ENCODE peak calls at places on chromosomes 2 and 18, in nine cellular contexts. One of them, this sample, is unnamed.

GRCh38 chr2:96142217-96143113 is 2.8 kb downstream of the DUSP2 start:
- DNase-seq in GM18507: no peak
- DNase-seq in astrocyte of the cerebellum: no peak
- DNase-seq in stimulated activated CD8-positive, alpha-beta memory T cell treated with anti-CD3 and anti-CD28 coated beads, Interleukin-4, amount 100 ng/mL, for 1 hour: peak; percentile 42
- DNase-seq in iris pigment epithelial cell: no peak
- DNase-seq in stimulated activated naive B cell treated with anti-CD40 and anti-IgM and Interleukin-4, amounts not matched to agents 10 μg/mL and 1 μg/mL and 100 μg/mL, for 72 hours: no peak
- DNase-seq in non-pigmented ciliary epithelial cell: no peak
- DNase-seq in AG09309: no peak
- DNase-seq in DMS153: no peak
- DNase-seq in this sample: no peak

GRCh38 chr18:63774511-63774910 is 707 bp upstream of the SERPINB7 start:
- DNase-seq in GM18507: no peak
- DNase-seq in astrocyte of the cerebellum: no peak
- DNase-seq in stimulated activated CD8-positive, alpha-beta memory T cell treated with anti-CD3 and anti-CD28 coated beads, Interleukin-4, amount 100 ng/mL, for 1 hour: no peak
- DNase-seq in iris pigment epithelial cell: no peak
- DNase-seq in stimulated activated naive B cell treated with anti-CD40 and anti-IgM and Interleukin-4, amounts not matched to agents 10 μg/mL and 1 μg/mL and 100 μg/mL, for 72 hours: no peak
- DNase-seq in non-pigmented ciliary epithelial cell: no peak
- DNase-seq in AG09309: no peak
- DNase-seq in DMS153: no peak
- DNase-seq in this sample: no peak

GRCh38 chr18:79129120-79129519 is 59.9 kb downstream of the ATP9B start:
- DNase-seq in GM18507: no peak
- DNase-seq in astrocyte of the cerebellum: no peak
- DNase-seq in stimulated activated CD8-positive, alpha-beta memory T cell treated with anti-CD3 and anti-CD28 coated beads, Interleukin-4, amount 100 ng/mL, for 1 hour: no peak
- DNase-seq in iris pigment epithelial cell: no peak
- DNase-seq in stimulated activated naive B cell treated with anti-CD40 and anti-IgM and Interleukin-4, amounts not matched to agents 10 μg/mL and 1 μg/mL and 100 μg/mL, for 72 hours: no peak
- DNase-seq in non-pigmented ciliary epithelial cell: no peak
- DNase-seq in AG09309: no peak
- DNase-seq in DMS153: no peak
- DNase-seq in this sample: no peak

GRCh38 chr2:216486708-216487107 is 11.9 kb upstream of the RPL37A start:
- DNase-seq in GM18507: no peak
- DNase-seq in astrocyte of the cerebellum: no peak
- DNase-seq in stimulated activated CD8-positive, alpha-beta memory T cell treated with anti-CD3 and anti-CD28 coated beads, Interleukin-4, amount 100 ng/mL, for 1 hour: no peak
- DNase-seq in iris pigment epithelial cell: peak; percentile 23
- DNase-seq in stimulated activated naive B cell treated with anti-CD40 and anti-IgM and Interleukin-4, amounts not matched to agents 10 μg/mL and 1 μg/mL and 100 μg/mL, for 72 hours: no peak
- DNase-seq in non-pigmented ciliary epithelial cell: no peak
- DNase-seq in AG09309: no peak
- DNase-seq in DMS153: no peak
- DNase-seq in this sample: no peak

GRCh38 chr2:165114345-165114943 is 89.4 kb downstream of the SCN3A start:
- DNase-seq in GM18507: no peak
- DNase-seq in astrocyte of the cerebellum: peak; percentile 34
- DNase-seq in stimulated activated CD8-positive, alpha-beta memory T cell treated with anti-CD3 and anti-CD28 coated beads, Interleukin-4, amount 100 ng/mL, for 1 hour: no peak
- DNase-seq in iris pigment epithelial cell: peak; percentile 59
- DNase-seq in stimulated activated naive B cell treated with anti-CD40 and anti-IgM and Interleukin-4, amounts not matched to agents 10 μg/mL and 1 μg/mL and 100 μg/mL, for 72 hours: no peak
- DNase-seq in non-pigmented ciliary epithelial cell: peak; percentile 38
- DNase-seq in AG09309: no peak
- DNase-seq in DMS153: no peak
- DNase-seq in this sample: no peak

GRCh38 chr2:129469389-129469788 is 510.1 kb upstream of the RAB6C start:
- DNase-seq in GM18507: no peak
- DNase-seq in astrocyte of the cerebellum: no peak
- DNase-seq in stimulated activated CD8-positive, alpha-beta memory T cell treated with anti-CD3 and anti-CD28 coated beads, Interleukin-4, amount 100 ng/mL, for 1 hour: no peak
- DNase-seq in iris pigment epithelial cell: no peak
- DNase-seq in stimulated activated naive B cell treated with anti-CD40 and anti-IgM and Interleukin-4, amounts not matched to agents 10 μg/mL and 1 μg/mL and 100 μg/mL, for 72 hours: no peak
- DNase-seq in non-pigmented ciliary epithelial cell: no peak
- DNase-seq in AG09309: no peak
- DNase-seq in DMS153: no peak
- DNase-seq in this sample: no peak

GRCh38 chr2:75833386-75833785 is 122.7 kb upstream of the GCFC2 start:
- DNase-seq in GM18507: no peak
- DNase-seq in astrocyte of the cerebellum: peak; percentile 24
- DNase-seq in stimulated activated CD8-positive, alpha-beta memory T cell treated with anti-CD3 and anti-CD28 coated beads, Interleukin-4, amount 100 ng/mL, for 1 hour: no peak
- DNase-seq in iris pigment epithelial cell: no peak
- DNase-seq in stimulated activated naive B cell treated with anti-CD40 and anti-IgM and Interleukin-4, amounts not matched to agents 10 μg/mL and 1 μg/mL and 100 μg/mL, for 72 hours: no peak
- DNase-seq in non-pigmented ciliary epithelial cell: no peak
- DNase-seq in AG09309: no peak
- DNase-seq in DMS153: no peak
- DNase-seq in this sample: no peak

GRCh38 chr2:113174369-113174735 is 581 bp downstream of the PSD4 start:
- DNase-seq in GM18507: no peak
- DNase-seq in astrocyte of the cerebellum: no peak
- DNase-seq in stimulated activated CD8-positive, alpha-beta memory T cell treated with anti-CD3 and anti-CD28 coated beads, Interleukin-4, amount 100 ng/mL, for 1 hour: no peak
- DNase-seq in iris pigment epithelial cell: no peak
- DNase-seq in stimulated activated naive B cell treated with anti-CD40 and anti-IgM and Interleukin-4, amounts not matched to agents 10 μg/mL and 1 μg/mL and 100 μg/mL, for 72 hours: no peak
- DNase-seq in non-pigmented ciliary epithelial cell: no peak
- DNase-seq in AG09309: no peak
- DNase-seq in DMS153: no peak
- DNase-seq in this sample: no peak

GRCh38 chr2:181143790-181144300 is 163.4 kb downstream of the UBE2E3 start:
- DNase-seq in GM18507: no peak
- DNase-seq in astrocyte of the cerebellum: no peak
- DNase-seq in stimulated activated CD8-positive, alpha-beta memory T cell treated with anti-CD3 and anti-CD28 coated beads, Interleukin-4, amount 100 ng/mL, for 1 hour: no peak
- DNase-seq in iris pigment epithelial cell: peak; percentile 50
- DNase-seq in stimulated activated naive B cell treated with anti-CD40 and anti-IgM and Interleukin-4, amounts not matched to agents 10 μg/mL and 1 μg/mL and 100 μg/mL, for 72 hours: no peak
- DNase-seq in non-pigmented ciliary epithelial cell: no peak
- DNase-seq in AG09309: no peak
- DNase-seq in DMS153: no peak
- DNase-seq in this sample: no peak

GRCh38 chr2:8986327-8986976 is 17.0 kb downstream of the MBOAT2 start:
- DNase-seq in GM18507: no peak
- DNase-seq in astrocyte of the cerebellum: no peak
- DNase-seq in stimulated activated CD8-positive, alpha-beta memory T cell treated with anti-CD3 and anti-CD28 coated beads, Interleukin-4, amount 100 ng/mL, for 1 hour: no peak
- DNase-seq in iris pigment epithelial cell: no peak
- DNase-seq in stimulated activated naive B cell treated with anti-CD40 and anti-IgM and Interleukin-4, amounts not matched to agents 10 μg/mL and 1 μg/mL and 100 μg/mL, for 72 hours: no peak
- DNase-seq in non-pigmented ciliary epithelial cell: no peak
- DNase-seq in AG09309: no peak
- DNase-seq in DMS153: no peak
- DNase-seq in this sample: no peak

This sample was measured in GM12864.